ENCODE peak calls at places on chromosomes 13 and 19, in nine cellular contexts. X, Y, A, U, B, T, S, D and I are unnamed samples.

GRCh38 chr13:79765331-79765730 is 284.4 kb downstream of the NDFIP2 start:
- DNase-seq in Y (no peak), B (no peak), S (no peak), X (no peak), T (no peak), U (no peak), D (no peak), A (no peak), I (no peak)

GRCh38 chr13:78100481-78100880 is 181.8 kb upstream of the EDNRB start:
- DNase-seq in X (no peak), A (no peak), S (no peak), B (no peak), D (no peak), U (no peak), T (no peak), Y (no peak), I (no peak)

GRCh38 chr13:44388427-44388826 is 14.8 kb downstream of the SERP2 start:
- DNase-seq in T (no peak), X (no peak), S (peak; percentile 32), B (no peak), A (no peak), Y (no peak), D (no peak), U (no peak), I (no peak)

GRCh38 chr13:102606537-102607309 is 9.9 kb downstream of the TPP2 start:
- DNase-seq in U (no peak), D (no peak), A (no peak), Y (no peak), B (no peak), X (no peak), S (no peak), T (no peak), I (no peak)

GRCh38 chr13:90552702-90553101 is 794.8 kb upstream of the MIR17HG start:
- DNase-seq in Y (no peak), S (no peak), X (no peak), A (no peak), T (no peak), D (no peak), B (no peak), U (no peak), I (no peak)

GRCh38 chr19:50326101-50326664 is 3.0 kb downstream of the KCNC3 start:
- DNase-seq in A (no peak), D (no peak), U (no peak), B (no peak), S (no peak), Y (no peak), T (no peak), X (no peak), I (no peak)

GRCh38 chr19:38190061-38190460 is 34.0 kb downstream of the DPF1 start:
- DNase-seq in B (peak; percentile 17), S (no peak), A (no peak), U (no peak), X (no peak), T (no peak), D (no peak), Y (no peak), I (no peak)

GRCh38 chr13:101626925-101627555 is 174.6 kb downstream of the ITGBL1 start:
- DNase-seq in A (no peak), S (no peak), Y (no peak), U (no peak), D (no peak), T (no peak), X (peak; percentile 41), B (peak; percentile 15), I (no peak)

GRCh38 chr13:112748947-112749346 is 59.1 kb downstream of the ATP11A start:
- DNase-seq in Y (no peak), A (no peak), B (no peak), S (peak; percentile 74), D (no peak), X (no peak), T (no peak), U (no peak), I (peak; percentile 57)